ENCODE peak calls at places on chromosomes 7 and 10, in five cellular contexts. A, S, T, Z and H are unnamed samples.

GRCh38 chr7:683526-684205 is 42.8 kb upstream of the DNAAF5 start:
- DNase-seq in A (no peak), S (no peak), T (no peak), Z (no peak), H (no peak)

GRCh38 chr10:126749030-126749655 is 78.7 kb upstream of the C10orf90 start:
- DNase-seq in A (peak; percentile 70), S (peak; percentile 20), T (peak; percentile 86), Z (peak; percentile 74), H (no peak)

GRCh38 chr7:52569151-52569550 is 466.3 kb upstream of the POM121L12 start:
- DNase-seq in A (no peak), S (no peak), T (no peak), Z (no peak), H (no peak)

GRCh38 chr10:42795701-42796100 is 13.1 kb downstream of the BMS1 start:
- DNase-seq in A (no peak), S (no peak), T (no peak), Z (no peak), H (no peak)

GRCh38 chr7:133853706-133854276 is 273.3 kb upstream of the LRGUK start:
- DNase-seq in A (peak; percentile 54), S (peak; percentile 51), T (peak; percentile 87), Z (peak; percentile 65), H (no peak)

GRCh38 chr10:60914676-60915075 is 29.3 kb downstream of the RHOBTB1 start:
- DNase-seq in A (no peak), S (no peak), T (peak; percentile 86), Z (peak; percentile 94), H (no peak)

GRCh38 chr10:22712959-22713852 is 1.2 kb downstream of the PIP4K2A start:
- DNase-seq in A (no peak), S (peak; percentile 46), T (peak; percentile 66), Z (peak; percentile 60), H (no peak)

GRCh38 chr7:149706398-149706797 is 67.0 kb downstream of the ZNF467 start:
- DNase-seq in A (no peak), S (no peak), T (no peak), Z (no peak), H (no peak)

GRCh38 chr7:126657599-126658358 is 595.0 kb downstream of the GRM8 start:
- DNase-seq in A (no peak), S (no peak), T (no peak), Z (no peak), H (no peak)

GRCh38 chr10:107409517-107409916 is 245.0 kb upstream of the SORCS1 start:
- DNase-seq in A (no peak), S (no peak), T (peak; percentile 65), Z (peak; percentile 23), H (no peak)

GRCh38 chr7:100098913-100099312 is 2.3 kb downstream of the MCM7 start:
- DNase-seq in A (no peak), S (no peak), T (no peak), Z (no peak), H (no peak)
- H3K36me3 ChIP-seq in A (peaks cover 60% of the 10 kb centered on the region), S (peaks cover 74% of the 10 kb centered on the region), T (peaks cover 41% of the 10 kb centered on the region), Z (peaks cover 33% of the 10 kb centered on the region), H (peaks cover 71% of the 10 kb centered on the region)

GRCh38 chr10:122140941-122141623 is 130.0 kb upstream of the BTBD16 start:
- DNase-seq in A (peak; percentile 73), S (no peak), T (peak; percentile 97), Z (peak; percentile 95), H (no peak)

GRCh38 chr10:122139627-122140151 is 131.4 kb upstream of the BTBD16 start:
- DNase-seq in A (no peak), S (no peak), T (no peak), Z (no peak), H (no peak)

GRCh38 chr10:122140477-122140902 is 130.6 kb upstream of the BTBD16 start:
- DNase-seq in A (no peak), S (no peak), T (peak; percentile 81), Z (peak; percentile 58), H (no peak)

GRCh38 chr10:122141821-122142651 is 129.1 kb upstream of the BTBD16 start:
- DNase-seq in A (no peak), S (no peak), T (peak; percentile 90), Z (peak; percentile 54), H (no peak)

DNA sequence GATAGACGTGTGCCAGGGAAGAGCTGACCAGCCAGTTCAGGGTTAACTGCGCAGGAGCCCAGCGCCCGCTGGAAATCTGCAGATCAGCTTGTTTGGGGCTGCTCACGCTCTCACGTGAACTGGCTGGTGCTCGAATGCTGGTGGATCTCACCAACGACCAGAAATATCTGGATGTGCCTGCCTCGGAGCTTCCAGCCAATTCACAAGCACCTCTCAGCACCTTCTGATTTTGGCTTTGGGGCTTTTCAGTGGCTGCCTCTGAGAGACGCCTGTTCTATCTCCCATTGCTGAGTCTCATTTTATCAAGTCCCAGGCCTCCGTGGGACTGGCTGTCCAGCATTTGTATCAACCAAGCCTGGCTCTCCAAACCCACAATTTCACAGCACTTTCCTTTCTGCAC is 131.9 kb upstream of the BTBD16 start:
- DNase-seq in A (no peak), S (no peak), T (no peak), Z (no peak), H (no peak)
- H3K27ac ChIP-seq in A (no peak overlapping the region), S (no peak overlapping the region), T (no peak overlapping the region), Z (no peak overlapping the region), H (no peak overlapping the region)

DNA sequence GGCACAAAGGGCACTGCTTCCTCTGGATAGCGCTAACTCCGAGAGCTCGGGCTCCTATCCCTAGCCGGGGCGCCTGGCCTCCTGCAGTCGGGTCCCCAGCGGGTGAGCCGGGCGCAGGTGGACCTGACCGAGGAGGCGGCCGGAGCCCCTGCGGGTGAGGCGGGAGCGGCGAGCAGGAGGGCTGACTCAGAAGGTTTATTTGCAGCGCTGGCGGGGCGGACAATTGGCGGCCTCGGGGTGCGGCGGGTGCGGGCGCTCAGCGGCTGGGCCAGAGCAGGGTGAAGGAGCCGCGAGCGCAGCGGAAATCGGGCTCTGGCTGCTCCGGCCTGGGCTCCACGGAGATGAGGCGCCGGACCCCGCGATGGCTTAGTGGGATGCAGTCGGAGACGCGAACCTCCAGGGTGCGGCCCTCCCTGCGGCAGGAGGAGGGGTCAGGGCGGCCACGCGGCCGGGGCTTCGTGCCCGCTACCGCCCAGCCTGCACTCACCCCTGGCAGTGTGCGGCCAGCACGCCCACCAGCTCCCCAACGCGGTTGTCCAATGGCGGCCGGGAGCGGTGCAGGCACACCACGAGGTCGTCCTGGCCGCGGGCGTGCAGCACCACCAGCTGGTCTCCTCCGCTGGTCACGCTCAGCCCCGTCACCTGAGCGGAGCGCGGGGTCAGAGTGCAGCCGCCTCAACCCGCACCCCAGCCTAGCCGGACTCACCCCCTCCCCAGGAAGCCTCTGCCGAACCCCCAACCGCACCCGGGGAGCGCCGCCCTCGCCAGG is 16.1 kb downstream of the MYO1G start:
- DNase-seq in A (no peak), S (no peak), T (peak; percentile 72), Z (no peak), H (no peak)
- TF ChIP-seq EZH2 in A (no peak), S (no peak), T (no peak), Z (peak; percentile 55), H (peak; percentile 44)

GRCh38 chr10:98235876-98236275 is 32.1 kb downstream of the LOXL4 start:
- DNase-seq in A (no peak), S (no peak), T (peak; percentile 69), Z (no peak), H (no peak)
- H3K36me3 ChIP-seq in A (peaks cover 12% of the 10 kb centered on the region), S (peaks cover 38% of the 10 kb centered on the region), T (peaks cover 41% of the 10 kb centered on the region), Z (peaks cover 1% of the 10 kb centered on the region), H (no peaks in the 10 kb centered on the region)

GRCh38 chr10:110681023-110681681 is 37.0 kb downstream of the RBM20 start:
- DNase-seq in A (peak; percentile 22), S (peak; percentile 61), T (peak; percentile 30), Z (peak; percentile 36), H (no peak)
- H3K27ac ChIP-seq in A (no peak overlapping the region), S (no peak overlapping the region), T (no peak overlapping the region), Z (no peak overlapping the region), H (no peak overlapping the region)

DNA sequence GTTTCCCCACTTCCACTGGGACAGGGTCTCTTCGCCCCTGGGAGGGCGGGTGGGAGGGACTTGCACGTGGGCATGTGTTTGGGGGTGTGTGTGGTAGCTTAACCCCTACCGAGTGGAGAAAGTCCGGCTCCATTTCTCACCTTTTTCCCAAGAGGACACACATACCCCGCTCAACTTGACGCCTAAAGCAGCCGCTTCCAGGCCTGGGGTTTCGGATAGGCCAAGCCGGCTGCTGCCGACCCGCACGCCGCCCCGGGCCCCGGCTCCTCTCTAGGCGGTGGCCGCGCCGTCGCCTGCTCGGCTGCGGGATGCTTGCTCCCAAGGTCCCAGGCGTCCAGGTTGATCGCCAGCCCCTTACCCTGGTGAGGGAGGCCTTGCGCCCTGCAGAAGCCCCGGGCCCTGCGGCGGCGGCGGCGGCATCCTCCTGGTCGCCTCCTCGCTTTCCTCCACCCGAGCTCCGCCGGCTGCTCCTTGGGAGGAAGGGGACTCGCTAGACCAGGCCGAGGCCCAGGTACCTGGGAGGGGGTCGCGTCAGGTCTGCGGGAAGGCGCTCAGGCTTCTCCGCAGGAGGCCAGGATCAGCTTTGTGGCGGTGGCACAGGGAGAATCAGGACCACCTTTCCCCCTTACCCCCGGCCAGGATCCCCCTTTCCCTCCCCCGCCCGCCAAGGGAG is 3.2 kb upstream of the GATA3 start:
- DNase-seq in A (no peak), S (no peak), T (no peak), Z (no peak), H (no peak)
- TF ChIP-seq EZH2 in A (no peak), S (no peak), T (peak; percentile 0), Z (peak; percentile 88), H (no peak)